ENCODE peak calls at places on chromosomes 1 and 21, in eight cellular contexts. One of them, this sample, is unnamed.

GRCh38 chr1:232767381-232768074 is 37.7 kb upstream of the MAP10 start:
- DNase-seq in kidney: no peak
- DNase-seq in CD8-positive, alpha-beta T cell: no peak
- DNase-seq in upper lobe of right lung: no peak
- DNase-seq in astrocyte: peak
- DNase-seq in tibial nerve: no peak
- DNase-seq in effector memory CD4-positive, alpha-beta T cell: no peak
- DNase-seq in CD8-positive, alpha-beta memory T cell: no peak
- DNase-seq in this sample: peak

GRCh38 chr1:35832515-35832914 is 24.7 kb downstream of the AGO4 start:
- DNase-seq in upper lobe of right lung: no peak
- DNase-seq in tibial nerve: no peak
- DNase-seq in kidney: no peak
- DNase-seq in CD8-positive, alpha-beta T cell: no peak
- DNase-seq in CD8-positive, alpha-beta memory T cell: no peak
- DNase-seq in effector memory CD4-positive, alpha-beta T cell: no peak
- DNase-seq in astrocyte: no peak
- DNase-seq in this sample: no peak

GRCh38 chr1:53541761-53542550 is 82.8 kb downstream of the DMRTB1 start:
- DNase-seq in kidney: peak
- DNase-seq in astrocyte: peak
- DNase-seq in CD8-positive, alpha-beta memory T cell: no peak
- DNase-seq in effector memory CD4-positive, alpha-beta T cell: no peak
- DNase-seq in upper lobe of right lung: peak
- DNase-seq in tibial nerve: no peak
- DNase-seq in CD8-positive, alpha-beta T cell: no peak
- DNase-seq in this sample: peak

GRCh38 chr1:43439781-43440180 is 13.9 kb downstream of the HYI start:
- DNase-seq in effector memory CD4-positive, alpha-beta T cell: no peak
- DNase-seq in CD8-positive, alpha-beta T cell: no peak
- DNase-seq in CD8-positive, alpha-beta memory T cell: no peak
- DNase-seq in astrocyte: no peak
- DNase-seq in upper lobe of right lung: no peak
- DNase-seq in tibial nerve: no peak
- DNase-seq in kidney: peak
- DNase-seq in this sample: no peak

GRCh38 chr1:205229399-205229861 is 1.7 kb downstream of the TMCC2 start:
- DNase-seq in CD8-positive, alpha-beta memory T cell: peak
- DNase-seq in effector memory CD4-positive, alpha-beta T cell: peak
- DNase-seq in upper lobe of right lung: no peak
- DNase-seq in astrocyte: no peak
- DNase-seq in CD8-positive, alpha-beta T cell: peak
- DNase-seq in tibial nerve: no peak
- DNase-seq in kidney: no peak
- DNase-seq in this sample: no peak

GRCh38 chr1:181178241-181178640 is 89.7 kb downstream of the IER5 start:
- DNase-seq in effector memory CD4-positive, alpha-beta T cell: no peak
- DNase-seq in CD8-positive, alpha-beta memory T cell: no peak
- DNase-seq in kidney: no peak
- DNase-seq in CD8-positive, alpha-beta T cell: no peak
- DNase-seq in astrocyte: no peak
- DNase-seq in tibial nerve: no peak
- DNase-seq in upper lobe of right lung: no peak
- DNase-seq in this sample: no peak

GRCh38 chr1:215704089-215704860 is 137.2 kb downstream of the KCTD3 start:
- DNase-seq in tibial nerve: no peak
- DNase-seq in effector memory CD4-positive, alpha-beta T cell: no peak
- DNase-seq in upper lobe of right lung: no peak
- DNase-seq in CD8-positive, alpha-beta memory T cell: no peak
- DNase-seq in kidney: no peak
- DNase-seq in astrocyte: no peak
- DNase-seq in CD8-positive, alpha-beta T cell: no peak
- DNase-seq in this sample: no peak

GRCh38 chr1:39720094-39720999 is 18.3 kb upstream of the PPIE start:
- DNase-seq in CD8-positive, alpha-beta memory T cell: no peak
- DNase-seq in kidney: no peak
- DNase-seq in CD8-positive, alpha-beta T cell: peak
- DNase-seq in tibial nerve: no peak
- DNase-seq in astrocyte: peak
- DNase-seq in effector memory CD4-positive, alpha-beta T cell: no peak
- DNase-seq in upper lobe of right lung: no peak
- DNase-seq in this sample: no peak

GRCh38 chr21:41630249-41630648 is 122.3 kb upstream of the TMPRSS2 start:
- DNase-seq in CD8-positive, alpha-beta memory T cell: no peak
- DNase-seq in kidney: no peak
- DNase-seq in astrocyte: peak
- DNase-seq in effector memory CD4-positive, alpha-beta T cell: no peak
- DNase-seq in tibial nerve: no peak
- DNase-seq in upper lobe of right lung: no peak
- DNase-seq in CD8-positive, alpha-beta T cell: no peak
- DNase-seq in this sample: no peak

GRCh38 chr1:218494449-218494852 is 149.3 kb downstream of the TGFB2 start:
- DNase-seq in astrocyte: no peak
- DNase-seq in CD8-positive, alpha-beta T cell: no peak
- DNase-seq in kidney: no peak
- DNase-seq in tibial nerve: no peak
- DNase-seq in CD8-positive, alpha-beta memory T cell: no peak
- DNase-seq in effector memory CD4-positive, alpha-beta T cell: no peak
- DNase-seq in upper lobe of right lung: no peak
- DNase-seq in this sample: no peak

GRCh38 chr1:109529895-109530456 is 9.7 kb upstream of the GPR61 start:
- DNase-seq in CD8-positive, alpha-beta T cell: no peak
- DNase-seq in effector memory CD4-positive, alpha-beta T cell: no peak
- DNase-seq in kidney: no peak
- DNase-seq in astrocyte: no peak
- DNase-seq in upper lobe of right lung: no peak
- DNase-seq in tibial nerve: no peak
- DNase-seq in CD8-positive, alpha-beta memory T cell: no peak
- DNase-seq in this sample: no peak

DNA sequence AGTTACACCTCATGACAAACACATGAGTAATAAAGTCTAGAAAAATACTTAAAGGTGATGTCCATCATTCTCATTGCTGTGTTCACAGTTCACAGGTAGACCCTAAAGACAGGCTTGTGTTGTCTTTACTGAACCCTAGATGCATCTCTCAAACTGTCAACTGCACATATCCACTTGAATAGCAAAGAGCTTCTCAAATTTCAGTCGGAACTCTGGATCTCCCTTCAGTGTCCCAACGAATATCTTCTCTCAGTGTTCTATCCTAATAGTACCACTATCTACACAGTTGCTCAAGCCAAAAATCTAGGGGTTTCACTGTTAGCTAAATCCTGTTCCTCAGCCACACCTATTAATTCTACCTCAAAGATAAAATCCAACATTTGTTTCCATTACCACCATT is 50.6 kb upstream of the BOLA1 start:
- DNase-seq in effector memory CD4-positive, alpha-beta T cell: no peak
- DNase-seq in kidney: no peak
- DNase-seq in CD8-positive, alpha-beta T cell: no peak
- DNase-seq in CD8-positive, alpha-beta memory T cell: no peak
- DNase-seq in upper lobe of right lung: no peak
- DNase-seq in tibial nerve: no peak
- DNase-seq in astrocyte: no peak
- DNase-seq in this sample: no peak
- H3K4me3 ChIP-seq in effector memory CD4-positive, alpha-beta T cell: peak
- H3K4me3 ChIP-seq in kidney: peak
- H3K4me3 ChIP-seq in CD8-positive, alpha-beta T cell: peak
- H3K4me3 ChIP-seq in CD8-positive, alpha-beta memory T cell: peak
- H3K4me3 ChIP-seq in upper lobe of right lung: peak
- H3K4me3 ChIP-seq in tibial nerve: no peak
- H3K4me3 ChIP-seq in astrocyte: peak
- H3K4me3 ChIP-seq in this sample: peak

DNA sequence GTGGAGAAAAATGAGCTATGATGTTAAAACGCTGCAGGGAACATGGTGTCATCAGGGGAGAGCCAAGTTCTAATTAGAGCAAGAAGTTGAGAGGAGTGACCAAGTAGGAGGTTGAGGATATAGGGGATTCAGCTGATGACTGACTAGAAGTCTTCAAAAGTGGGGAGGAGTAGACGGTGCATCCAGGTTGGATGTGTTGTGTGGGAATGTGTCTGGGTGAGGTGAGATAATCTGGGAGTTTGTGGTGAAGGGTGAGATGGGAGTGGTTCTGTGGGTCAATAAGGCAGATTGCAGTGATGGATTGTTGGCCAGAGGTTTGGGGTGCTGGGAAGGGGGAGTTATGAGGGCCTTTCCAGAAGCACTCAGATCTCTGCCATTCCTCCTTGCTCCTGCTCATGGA is 72.0 kb upstream of the IRF2BP2 start:
- DNase-seq in effector memory CD4-positive, alpha-beta T cell: no peak
- DNase-seq in CD8-positive, alpha-beta T cell: no peak
- DNase-seq in astrocyte: no peak
- DNase-seq in CD8-positive, alpha-beta memory T cell: no peak
- DNase-seq in upper lobe of right lung: no peak
- DNase-seq in tibial nerve: no peak
- DNase-seq in kidney: no peak
- DNase-seq in this sample: no peak
- H3K27ac ChIP-seq in effector memory CD4-positive, alpha-beta T cell: no peak
- H3K27ac ChIP-seq in CD8-positive, alpha-beta T cell: no peak
- H3K27ac ChIP-seq in astrocyte: no peak
- H3K27ac ChIP-seq in CD8-positive, alpha-beta memory T cell: no peak
- H3K27ac ChIP-seq in upper lobe of right lung: no peak
- H3K27ac ChIP-seq in tibial nerve: no peak
- H3K27ac ChIP-seq in kidney: no peak
- H3K27ac ChIP-seq in this sample: no peak

GRCh38 chr1:113984710-113985109 is 5.4 kb downstream of the OLFML3 start:
- DNase-seq in kidney: no peak
- DNase-seq in CD8-positive, alpha-beta T cell: no peak
- DNase-seq in upper lobe of right lung: no peak
- DNase-seq in astrocyte: no peak
- DNase-seq in effector memory CD4-positive, alpha-beta T cell: no peak
- DNase-seq in CD8-positive, alpha-beta memory T cell: no peak
- DNase-seq in tibial nerve: no peak
- DNase-seq in this sample: no peak

GRCh38 chr1:113987259-113987658 is 8.0 kb downstream of the OLFML3 start:
- DNase-seq in CD8-positive, alpha-beta T cell: no peak
- DNase-seq in tibial nerve: no peak
- DNase-seq in astrocyte: no peak
- DNase-seq in kidney: no peak
- DNase-seq in upper lobe of right lung: no peak
- DNase-seq in effector memory CD4-positive, alpha-beta T cell: no peak
- DNase-seq in CD8-positive, alpha-beta memory T cell: no peak
- DNase-seq in this sample: no peak

GRCh38 chr1:113983826-113984225 is 4.6 kb downstream of the OLFML3 start:
- DNase-seq in effector memory CD4-positive, alpha-beta T cell: no peak
- DNase-seq in CD8-positive, alpha-beta memory T cell: no peak
- DNase-seq in upper lobe of right lung: no peak
- DNase-seq in astrocyte: no peak
- DNase-seq in tibial nerve: no peak
- DNase-seq in kidney: no peak
- DNase-seq in CD8-positive, alpha-beta T cell: no peak
- DNase-seq in this sample: no peak

GRCh38 chr1:113982955-113983742 is 3.9 kb downstream of the OLFML3 start:
- DNase-seq in effector memory CD4-positive, alpha-beta T cell: no peak
- DNase-seq in CD8-positive, alpha-beta T cell: no peak
- DNase-seq in astrocyte: no peak
- DNase-seq in kidney: no peak
- DNase-seq in CD8-positive, alpha-beta memory T cell: no peak
- DNase-seq in tibial nerve: no peak
- DNase-seq in upper lobe of right lung: no peak
- DNase-seq in this sample: no peak

DNA sequence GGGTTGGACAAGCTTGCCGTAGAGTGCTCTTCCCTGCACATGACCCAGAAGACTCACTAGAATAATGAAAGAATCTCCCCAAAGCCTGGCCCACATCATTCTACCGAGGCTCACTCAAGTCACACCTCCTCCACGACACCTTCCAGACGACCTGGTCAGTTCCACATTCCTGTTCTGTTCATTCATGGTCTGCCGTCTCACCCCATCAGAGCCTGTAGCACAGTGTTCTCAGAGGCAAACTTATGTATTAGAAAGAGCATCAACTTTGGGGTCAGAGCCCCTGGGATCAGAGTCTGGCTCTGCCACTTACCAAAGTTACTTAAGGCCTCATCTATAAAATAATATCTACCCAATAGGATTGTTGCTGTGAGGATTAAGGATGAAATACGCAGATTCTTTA is 7.5 kb downstream of the OLFML3 start:
- DNase-seq in effector memory CD4-positive, alpha-beta T cell: no peak
- DNase-seq in kidney: no peak
- DNase-seq in CD8-positive, alpha-beta T cell: no peak
- DNase-seq in CD8-positive, alpha-beta memory T cell: no peak
- DNase-seq in tibial nerve: no peak
- DNase-seq in upper lobe of right lung: no peak
- DNase-seq in astrocyte: no peak
- DNase-seq in this sample: no peak
- H3K4me3 ChIP-seq in effector memory CD4-positive, alpha-beta T cell: no peak
- H3K4me3 ChIP-seq in kidney: no peak
- H3K4me3 ChIP-seq in CD8-positive, alpha-beta T cell: no peak
- H3K4me3 ChIP-seq in CD8-positive, alpha-beta memory T cell: no peak
- H3K4me3 ChIP-seq in tibial nerve: no peak
- H3K4me3 ChIP-seq in upper lobe of right lung: no peak
- H3K4me3 ChIP-seq in astrocyte: no peak
- H3K4me3 ChIP-seq in this sample: no peak

DNA sequence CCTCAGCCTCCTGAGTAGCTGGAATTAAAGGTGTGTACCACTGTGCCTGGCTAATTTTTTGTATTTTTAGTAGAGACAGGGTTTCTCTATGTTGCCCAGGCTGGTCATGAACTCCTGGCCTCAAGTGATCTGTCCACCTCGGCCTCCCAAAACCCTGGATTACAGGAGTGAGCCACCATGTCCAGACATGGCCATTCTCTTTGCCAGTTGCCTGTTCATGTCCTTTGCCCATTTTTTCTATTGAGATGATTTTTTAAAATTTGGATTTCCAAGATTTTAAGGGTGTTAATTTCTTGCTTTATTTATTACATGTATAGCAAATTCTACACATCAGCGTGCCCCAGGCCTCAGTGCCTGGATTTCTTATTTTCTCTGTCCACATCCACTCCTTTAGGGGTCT is 2.8 kb downstream of the POLR3GL start:
- DNase-seq in kidney: no peak
- DNase-seq in astrocyte: no peak
- DNase-seq in CD8-positive, alpha-beta memory T cell: no peak
- DNase-seq in tibial nerve: no peak
- DNase-seq in upper lobe of right lung: no peak
- DNase-seq in CD8-positive, alpha-beta T cell: no peak
- DNase-seq in effector memory CD4-positive, alpha-beta T cell: no peak
- DNase-seq in this sample: no peak
- H3K27ac ChIP-seq in kidney: no peak
- H3K27ac ChIP-seq in astrocyte: no peak
- H3K27ac ChIP-seq in CD8-positive, alpha-beta memory T cell: no peak
- H3K27ac ChIP-seq in tibial nerve: no peak
- H3K27ac ChIP-seq in upper lobe of right lung: no peak
- H3K27ac ChIP-seq in CD8-positive, alpha-beta T cell: no peak
- H3K27ac ChIP-seq in effector memory CD4-positive, alpha-beta T cell: no peak
- H3K27ac ChIP-seq in this sample: no peak

This sample was measured in lower lobe of right lung.